ENCODE peak calls at places on chromosome 3, in eight cellular contexts. X, W, U, Y, O, P, M and Q are unnamed samples. For H3K4me1, the result is how much of the 10 kb centered on the place peaks cover.

GRCh38 chr3:34382859-34383258 is 584.4 kb downstream of the PDCD6IP start:
- DNase-seq in W (no peak), O (no peak), U (no peak), X (no peak), P (no peak), M (no peak), Y (no peak), Q (no peak)

GRCh38 chr3:188468672-188469071 is 314.7 kb downstream of the LPP start:
- DNase-seq in Y (peak), M (peak), W (no peak), U (no peak), X (no peak), O (no peak), P (no peak), Q (peak)

GRCh38 chr3:191549377-191549776 is 88.4 kb downstream of the PYDC2 start:
- DNase-seq in W (no peak), X (no peak), Y (no peak), O (no peak), P (no peak), M (no peak), U (no peak), Q (no peak)

GRCh38 chr3:134056464-134056891 is 26.8 kb upstream of the SLCO2A1 start:
- DNase-seq in M (no peak), P (no peak), O (no peak), X (no peak), W (peak), U (peak), Y (no peak), Q (no peak)

GRCh38 chr3:126487151-126487771 is 11.6 kb upstream of the ZXDC start:
- DNase-seq in U (no peak), O (peak), W (no peak), Y (peak), M (peak), X (no peak), P (no peak), Q (no peak)

GRCh38 chr3:180700941-180701340 is 21.7 kb upstream of the CCDC39 start:
- DNase-seq in P (no peak), U (no peak), M (no peak), W (no peak), O (no peak), X (no peak), Y (no peak), Q (no peak)

GRCh38 chr3:139836656-139837464 is 98.1 kb upstream of the CLSTN2 start:
- DNase-seq in U (no peak), Y (no peak), P (no peak), O (no peak), W (no peak), M (no peak), X (no peak), Q (no peak)

GRCh38 chr3:160006282-160007163 is 17.9 kb downstream of the IL12A start:
- DNase-seq in U (peak), X (no peak), W (peak), Y (peak), P (no peak), M (peak), O (peak), Q (peak)

GRCh38 chr3:126517986-126518778 is 609 bp upstream of the UROC1 start:
- DNase-seq in O (no peak), Y (no peak), P (no peak), W (no peak), M (no peak), X (no peak), U (no peak), Q (no peak)

GRCh38 chr3:151383956-151384355 is 597 bp downstream of the P2RY12 start:
- DNase-seq in U (no peak), X (no peak), O (no peak), P (no peak), Y (no peak), W (no peak), M (no peak), Q (no peak)

GRCh38 chr3:14933829-14934425 is 13.5 kb upstream of the NR2C2 start:
- DNase-seq in P (no peak), Y (no peak), U (no peak), M (no peak), W (no peak), X (no peak), O (no peak), Q (no peak)

GRCh38 chr3:128388932-128389331 is 77.8 kb downstream of the DNAJB8 start:
- DNase-seq in X (no peak), O (no peak), P (no peak), U (no peak), Y (no peak), W (no peak), M (no peak), Q (no peak)

GRCh38 chr3:113746069-113746954 is at the start of gene NAA50:
- DNase-seq in U (peak), P (peak), Y (peak), M (peak), X (peak), O (peak), W (peak), Q (peak)

GRCh38 chr3:32569540-32570425 is 875 bp downstream of the DYNC1LI1 start:
- DNase-seq in X (peak), M (peak), W (peak), U (peak), Y (peak), P (no peak), O (peak), Q (no peak)

GRCh38 chr3:17151598-17152373 is 267.0 kb downstream of the PLCL2 start:
- DNase-seq in M (peak), U (no peak), O (no peak), X (no peak), W (peak), Y (no peak), P (peak), Q (no peak)

GRCh38 chr3:145785650-145786049 is 375.3 kb downstream of the PLOD2 start:
- DNase-seq in P (no peak), M (no peak), U (no peak), X (no peak), Y (no peak), W (no peak), O (no peak), Q (no peak)

GRCh38 chr3:11665331-11665730 is 21.6 kb upstream of the VGLL4 start:
- DNase-seq in U (no peak), O (no peak), Y (no peak), M (no peak), P (no peak), X (no peak), W (no peak), Q (no peak)

GRCh38 chr3:27721717-27722564 is at the start of gene EOMES:
- DNase-seq in P (no peak), M (no peak), U (no peak), X (no peak), Y (no peak), O (no peak), W (peak), Q (no peak)

GRCh38 chr3:39295184-39295775 is 15.4 kb upstream of the CX3CR1 start:
- DNase-seq in O (no peak), Y (no peak), U (no peak), M (no peak), W (no peak), X (no peak), P (peak), Q (no peak)

GRCh38 chr3:70811880-70812279 is 499.4 kb upstream of the MDFIC2 start:
- DNase-seq in P (no peak), W (no peak), X (no peak), Y (peak), O (peak), M (no peak), U (peak), Q (no peak)

GRCh38 chr3:37182816-37183215 is 8.4 kb upstream of the LRRFIP2 start:
- DNase-seq in U (no peak), W (no peak), P (no peak), O (no peak), M (no peak), Y (no peak), X (no peak), Q (no peak)
- H3K4me1 ChIP-seq in U (under half), W (under half), P (under half), O (under half), M (under half), Y (under half), X (under half), Q (under half)

GRCh38 chr3:167209011-167209410 is 171.1 kb downstream of the ZBBX start:
- DNase-seq in X (no peak), W (no peak), P (no peak), Y (no peak), U (no peak), M (no peak), O (no peak), Q (no peak)
- TF ChIP-seq CTCF in X (no peak), W (no peak), P (no peak), Y (no peak), U (no peak), M (no peak), O (no peak), Q (no peak)

DNA sequence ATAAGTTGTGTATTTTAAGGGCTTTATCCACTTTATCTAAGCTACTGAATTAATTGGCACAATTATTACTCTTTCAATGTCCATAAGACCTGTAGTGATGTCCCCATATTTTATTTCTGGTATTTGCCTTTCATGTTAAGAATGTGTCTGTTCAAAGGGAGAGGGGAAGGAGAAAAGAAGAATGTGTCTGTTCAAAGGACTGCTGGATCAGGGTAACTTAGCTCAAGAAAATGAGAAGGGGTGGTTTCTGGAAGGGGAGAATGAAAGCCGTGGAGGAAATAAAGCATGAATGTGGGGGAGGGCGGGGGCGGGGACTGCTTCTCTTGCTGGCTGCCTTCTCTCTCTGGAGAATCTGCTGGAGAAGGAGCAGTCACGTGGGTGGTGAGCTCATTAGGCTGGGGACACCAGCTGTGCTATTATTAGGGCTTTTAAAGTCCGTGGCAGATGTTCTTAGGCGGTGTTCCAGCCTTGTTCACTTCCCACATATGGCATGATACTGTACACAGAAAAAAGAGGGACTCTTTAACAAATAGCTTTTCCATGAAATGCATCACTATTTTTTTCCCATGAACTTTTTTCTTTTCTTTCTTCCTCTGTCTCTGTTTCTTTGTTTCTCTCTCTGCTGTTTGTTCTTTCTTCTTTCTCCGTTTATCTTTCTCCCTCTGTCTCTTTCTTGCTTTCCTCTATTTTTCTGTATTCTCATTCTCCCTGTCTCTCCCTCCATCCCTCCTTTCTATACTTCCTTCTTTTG is 63.7 kb upstream of the ULK4 start:
- DNase-seq in X (peak), W (peak), M (peak), O (peak), U (peak), P (no peak), Y (peak), Q (peak)
- TF ChIP-seq POLR2A in X (no peak), W (no peak), M (peak), O (no peak), U (peak), P (no peak), Y (no peak), Q (peak)

DNA sequence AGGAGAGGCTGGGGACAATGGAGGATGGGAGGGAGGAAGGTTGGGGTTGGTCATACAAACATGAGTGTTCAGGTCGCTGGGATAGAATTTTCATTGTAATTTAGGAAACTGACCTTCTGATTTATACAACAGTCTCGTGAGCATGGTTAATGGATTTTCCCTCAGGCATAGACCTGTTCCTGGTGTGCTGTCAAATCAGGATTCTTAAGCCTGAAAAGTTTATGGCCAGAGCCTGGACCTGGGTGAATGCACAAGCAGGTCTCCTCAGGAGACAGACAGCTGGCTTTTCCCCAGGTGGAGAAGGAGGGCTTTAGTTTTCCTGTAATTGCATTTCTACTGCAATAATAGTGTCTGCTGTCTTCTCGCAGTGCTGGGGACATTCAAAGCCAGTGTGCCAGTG is 338.0 kb downstream of the SHQ1 start:
- DNase-seq in U (no peak), X (no peak), P (no peak), Y (no peak), O (no peak), W (no peak), M (no peak), Q (no peak)
- H3K4me1 ChIP-seq in U (under half), X (under half), P (under half), Y (under half), O (under half), W (under half), M (under half), Q (under half)

DNA sequence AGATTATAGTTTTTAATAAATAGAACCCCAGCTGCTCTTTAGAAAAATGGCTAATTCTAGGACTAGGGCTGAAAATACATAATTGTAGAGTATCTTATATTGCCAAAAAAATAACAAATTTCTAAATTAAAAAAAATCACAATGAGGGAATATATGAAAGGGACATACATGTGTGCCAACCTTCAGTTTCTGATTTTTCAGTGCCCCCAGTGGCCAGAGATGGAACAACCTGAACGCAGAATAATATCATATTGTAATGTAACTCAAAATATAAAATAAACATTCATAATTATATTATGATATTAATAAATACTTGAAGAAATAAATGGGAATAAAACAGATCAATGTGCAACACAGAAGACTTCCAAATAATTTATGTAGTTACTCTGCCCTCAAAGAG is 460.5 kb downstream of the ZNF385D start:
- DNase-seq in P (no peak), O (no peak), W (no peak), Y (no peak), U (no peak), M (no peak), X (no peak), Q (no peak)
- TF ChIP-seq CTCF in P (peak), O (peak), W (peak), Y (no peak), U (peak), M (peak), X (peak), Q (no peak)

DNA sequence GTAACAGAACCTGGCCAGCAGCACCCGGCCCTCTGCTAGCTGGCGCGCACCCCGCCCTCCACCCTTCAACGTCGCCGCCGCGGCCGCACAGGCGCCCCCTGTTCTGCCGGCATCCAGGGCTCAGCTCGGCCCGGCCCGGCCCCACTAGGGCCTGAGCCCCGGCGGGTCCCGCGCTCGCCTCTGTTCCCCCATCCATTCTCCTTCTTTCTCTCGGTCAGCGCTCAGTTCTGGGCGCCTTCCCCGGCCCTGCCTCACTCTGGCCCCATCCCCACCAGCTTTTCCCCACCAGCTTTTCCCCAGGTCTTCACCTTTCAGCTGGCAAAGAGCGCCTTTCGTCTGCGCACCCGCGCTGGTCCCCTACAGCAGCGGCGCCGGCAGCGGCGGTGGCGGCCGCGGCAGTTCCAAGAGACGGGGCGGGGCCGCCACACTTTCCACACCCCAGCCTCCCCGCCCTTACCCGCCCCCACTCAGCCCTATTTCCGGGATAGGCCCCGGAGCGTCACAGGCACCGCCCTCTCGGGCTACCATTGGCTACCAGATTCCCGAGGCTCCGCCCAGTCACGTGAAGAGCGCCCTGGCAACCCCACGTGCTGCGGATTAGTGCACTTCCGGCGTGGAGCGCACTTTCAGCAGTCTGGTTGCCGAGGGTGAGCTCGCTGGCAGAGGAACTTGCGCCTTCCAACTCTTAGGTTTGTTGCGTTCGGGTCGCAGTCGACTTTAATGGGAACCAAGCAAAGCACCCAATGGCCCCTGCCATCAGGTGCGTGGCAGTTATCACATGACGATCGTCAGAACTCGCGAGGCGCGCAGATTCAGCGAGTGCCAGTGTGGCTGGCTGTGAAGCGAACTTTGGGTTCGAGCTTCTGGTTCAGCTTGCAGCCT is at the start of gene EIF5A2:
- DNase-seq in Y (peak), U (peak), X (peak), W (peak), O (peak), M (peak), P (peak), Q (peak)
- TF ChIP-seq POLR2A in Y (peak), U (peak), X (no peak), W (peak), O (peak), M (peak), P (peak), Q (peak)

GRCh38 chr3:56790016-56790950 is 11.5 kb downstream of the ARHGEF3 start:
- DNase-seq in W (no peak), Y (no peak), M (peak), P (no peak), U (no peak), X (no peak), O (peak), Q (no peak)
- H3K4me1 ChIP-seq in W (half or more), Y (under half), M (half or more), P (under half), U (under half), X (under half), O (half or more), Q (under half)

GRCh38 chr3:10192953-10193691 is 28.4 kb downstream of the IRAK2 start:
- DNase-seq in X (no peak), U (peak), M (peak), W (peak), O (no peak), P (peak), Y (peak), Q (no peak)
- TF ChIP-seq CTCF in X (peak), U (peak), M (peak), W (no peak), O (no peak), P (peak), Y (peak), Q (no peak)

GRCh38 chr3:111325160-111325707 is 216.8 kb upstream of the CD96 start:
- DNase-seq in P (no peak), M (no peak), X (no peak), W (no peak), O (no peak), Y (no peak), U (peak), Q (no peak)
- TF ChIP-seq POLR2A in P (no peak), M (no peak), X (no peak), W (no peak), O (no peak), Y (no peak), U (no peak), Q (no peak)

DNA sequence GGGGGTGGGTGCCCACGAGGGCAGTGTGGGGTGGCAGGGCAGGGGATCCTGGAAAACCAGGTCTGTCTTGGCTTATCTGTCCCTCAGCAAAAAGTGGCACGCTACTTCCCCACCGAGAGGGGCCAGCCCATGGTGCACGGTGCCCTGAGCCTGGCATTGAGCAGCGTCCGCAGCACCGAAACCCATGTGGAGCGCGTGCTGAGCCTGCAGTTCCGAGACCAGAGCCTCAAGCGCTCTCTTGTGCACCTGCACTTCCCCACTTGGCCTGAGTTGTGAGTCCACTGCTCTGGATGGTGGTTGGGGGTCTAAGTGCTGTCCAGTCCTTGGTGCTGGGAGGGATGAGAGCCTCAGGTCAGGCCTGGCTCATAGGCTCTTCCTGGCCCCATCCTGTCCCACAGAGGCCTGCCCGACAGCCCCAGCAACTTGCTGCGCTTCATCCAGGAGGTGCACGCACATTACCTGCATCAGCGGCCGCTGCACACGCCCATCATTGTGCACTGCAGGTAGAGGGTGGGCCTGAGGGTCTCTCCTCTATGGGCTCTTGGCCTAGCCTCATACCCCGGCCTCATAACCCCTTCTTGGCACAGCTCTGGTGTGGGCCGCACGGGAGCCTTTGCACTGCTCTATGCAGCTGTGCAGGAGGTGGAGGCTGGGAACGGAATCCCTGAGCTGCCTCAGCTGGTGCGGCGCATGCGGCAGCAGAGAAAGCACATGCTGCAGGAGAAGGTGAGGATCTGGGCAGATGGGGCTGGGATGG is 31.1 kb downstream of the PTPN23 start:
- DNase-seq in M (no peak), P (no peak), U (no peak), Y (no peak), W (no peak), O (no peak), X (no peak), Q (no peak)
- H3K4me1 ChIP-seq in M (under half), P (under half), U (under half), Y (under half), W (under half), O (under half), X (under half), Q (under half)